ENCODE peak calls at places on chromosome 6, in four cellular contexts. R is GM12891, C is spleen, A is breast epithelium. D is an unnamed sample.

GRCh38 chr6:96809119-96809518 is 28.2 kb downstream of the GPR63 start:
- DNase-seq in R (no peak), C (no peak), A (no peak), D (no peak)

GRCh38 chr6:145457556-145457955 is 277.8 kb downstream of the EPM2A start:
- DNase-seq in R (no peak), C (no peak), A (no peak), D (no peak)

GRCh38 chr6:85240787-85241186 is 209.1 kb upstream of the NT5E start:
- DNase-seq in R (no peak), C (no peak), A (no peak), D (no peak)

GRCh38 chr6:52307900-52308372 is 23.4 kb upstream of the MCM3 start:
- DNase-seq in R (no peak), C (no peak), A (no peak), D (no peak)

GRCh38 chr6:151675746-151676459 is 131.6 kb upstream of the ESR1 start:
- DNase-seq in R (peak), C (peak), A (peak), D (peak)

GRCh38 chr6:142913511-142914047 is 31.4 kb downstream of the HIVEP2 start:
- DNase-seq in R (peak), C (peak), A (no peak), D (peak)

GRCh38 chr6:39804666-39805065 is 12.5 kb downstream of the DAAM2 start:
- DNase-seq in R (no peak), C (no peak), A (no peak), D (no peak)

GRCh38 chr6:87722831-87723726 is 21.0 kb upstream of the AKIRIN2 start:
- DNase-seq in R (no peak), C (peak), A (peak), D (no peak)

GRCh38 chr6:139754898-139755754 is 380.7 kb upstream of the CITED2 start:
- DNase-seq in R (no peak), C (no peak), A (no peak), D (no peak)

GRCh38 chr6:55496201-55496600 is 82.8 kb downstream of the HMGCLL1 start:
- DNase-seq in R (no peak), C (no peak), A (no peak), D (no peak)

GRCh38 chr6:162543221-162543620 is 184.3 kb downstream of the PRKN start:
- DNase-seq in R (no peak), C (no peak), A (no peak), D (no peak)

GRCh38 chr6:64012351-64013060 is 376.9 kb downstream of the PHF3 start:
- DNase-seq in R (no peak), C (no peak), A (no peak), D (no peak)

GRCh38 chr6:33695451-33695855 is 16.0 kb downstream of the UQCC2 start:
- DNase-seq in R (no peak), C (no peak), A (no peak), D (no peak)

GRCh38 chr6:162962093-162962492 is 234.3 kb downstream of the PACRG start:
- DNase-seq in R (no peak), C (no peak), A (no peak), D (no peak)

GRCh38 chr6:170449835-170450753 is 103.0 kb downstream of the PSMB1 start:
- DNase-seq in R (no peak), C (peak), A (no peak), D (no peak)

GRCh38 chr6:36120539-36120938 is 9.8 kb upstream of the MAPK13 start:
- DNase-seq in R (no peak), C (peak), A (no peak), D (no peak)

GRCh38 chr6:2765896-2766766 is 938 bp downstream of the WRNIP1 start:
- DNase-seq in R (peak), C (peak), A (no peak), D (peak)

GRCh38 chr6:21599074-21599639 is 5.6 kb downstream of the SOX4 start:
- DNase-seq in R (no peak), C (no peak), A (no peak), D (no peak)

GRCh38 chr6:8155259-8156012 is 53.1 kb upstream of the EEF1E1 start:
- DNase-seq in R (no peak), C (no peak), A (no peak), D (no peak)

GRCh38 chr6:12958052-12958706 is 241.6 kb downstream of the PHACTR1 start:
- DNase-seq in R (no peak), C (no peak), A (no peak), D (no peak)

GRCh38 chr6:21611485-21611884 is 17.9 kb downstream of the SOX4 start:
- DNase-seq in R (no peak), C (no peak), A (no peak), D (no peak)

GRCh38 chr6:56683882-56684281 is 41.2 kb upstream of the DST start:
- DNase-seq in R (no peak), C (no peak), A (no peak), D (no peak)

GRCh38 chr6:13953061-13953705 is 28.4 kb downstream of the RNF182 start:
- DNase-seq in R (no peak), C (no peak), A (no peak), D (no peak)

GRCh38 chr6:52545050-52545843 is 31.6 kb downstream of the TRAM2 start:
- DNase-seq in R (no peak), C (no peak), A (no peak), D (no peak)

GRCh38 chr6:905541-905940 is 212.6 kb upstream of the EXOC2 start:
- DNase-seq in R (no peak), C (no peak), A (no peak), D (no peak)

GRCh38 chr6:111644893-111645430 is 39.3 kb upstream of the TRAF3IP2 start:
- DNase-seq in R (no peak), C (no peak), A (no peak), D (no peak)

GRCh38 chr6:130933712-130934200 is 106.5 kb downstream of the SMLR1 start:
- DNase-seq in R (no peak), C (no peak), A (no peak), D (no peak)

GRCh38 chr6:28258877-28259777 is at the start of gene NKAPL:
- DNase-seq in R (no peak), C (peak), A (no peak), D (no peak)

GRCh38 chr6:79574636-79575035 is 37.4 kb upstream of the LCA5 start:
- DNase-seq in R (no peak), C (no peak), A (no peak), D (no peak)

GRCh38 chr6:139891471-139891870 is 517.0 kb upstream of the CITED2 start:
- DNase-seq in R (no peak), C (no peak), A (no peak), D (no peak)

GRCh38 chr6:138393871-138394783 is 9.9 kb upstream of the HEBP2 start:
- DNase-seq in R (no peak), C (no peak), A (no peak), D (no peak)

GRCh38 chr6:167351656-167352354 is 26.9 kb downstream of the TTLL2 start:
- DNase-seq in R (no peak), C (no peak), A (no peak), D (no peak)

GRCh38 chr6:108562503-108562993 is 1.8 kb downstream of the FOXO3 start:
- DNase-seq in R (no peak), C (peak), A (no peak), D (no peak)

GRCh38 chr6:162055365-162055764 is 672.2 kb downstream of the PRKN start:
- DNase-seq in R (no peak), C (no peak), A (no peak), D (no peak)

GRCh38 chr6:72856801-72857200 is 234.9 kb downstream of the KCNQ5 start:
- DNase-seq in R (no peak), C (no peak), A (no peak), D (no peak)

GRCh38 chr6:100490065-100490464 is 25.3 kb upstream of the SIM1 start:
- DNase-seq in R (no peak), C (no peak), A (no peak), D (no peak)

GRCh38 chr6:2940010-2940850 is 31.1 kb downstream of the SERPINB6 start:
- DNase-seq in R (peak), C (peak), A (no peak), D (peak)

GRCh38 chr6:17585766-17586502 is 14.2 kb upstream of the FAM8A1 start:
- DNase-seq in R (no peak), C (no peak), A (no peak), D (no peak)

GRCh38 chr6:21791066-21791465 is 197.5 kb downstream of the SOX4 start:
- DNase-seq in R (no peak), C (no peak), A (no peak), D (no peak)

GRCh38 chr6:11362481-11363018 is 130.1 kb upstream of the NEDD9 start:
- DNase-seq in R (no peak), C (no peak), A (no peak), D (no peak)

GRCh38 chr6:11357285-11357684 is 124.8 kb upstream of the NEDD9 start:
- DNase-seq in R (no peak), C (no peak), A (no peak), D (no peak)

GRCh38 chr6:11358904-11359840 is 126.7 kb upstream of the NEDD9 start:
- DNase-seq in R (no peak), C (no peak), A (no peak), D (no peak)

GRCh38 chr6:11354019-11354418 is 121.6 kb upstream of the NEDD9 start:
- DNase-seq in R (no peak), C (no peak), A (no peak), D (no peak)

GRCh38 chr6:11356404-11357155 is 124.1 kb upstream of the NEDD9 start:
- DNase-seq in R (no peak), C (no peak), A (no peak), D (no peak)
- TF ChIP-seq POLR2AphosphoS5 in R (no peak), C (no peak), A (no peak), D (no peak)

GRCh38 chr6:147223751-147224150 is 19.5 kb downstream of the STXBP5 start:
- DNase-seq in R (no peak), C (no peak), A (no peak), D (no peak)
- TF ChIP-seq POLR2AphosphoS5 in R (no peak), C (no peak), A (no peak), D (no peak)

GRCh38 chr6:43456737-43457126 is 1.4 kb upstream of the DLK2 start:
- DNase-seq in R (no peak), C (no peak), A (no peak), D (no peak)

GRCh38 chr6:43453831-43454230 is 1.5 kb downstream of the DLK2 start:
- DNase-seq in R (no peak), C (no peak), A (no peak), D (no peak)

GRCh38 chr6:43454290-43455033 is 886 bp downstream of the DLK2 start:
- DNase-seq in R (peak), C (peak), A (peak), D (peak)

GRCh38 chr6:43452896-43453295 is 2.5 kb downstream of the DLK2 start:
- DNase-seq in R (no peak), C (no peak), A (no peak), D (no peak)

GRCh38 chr6:43455034-43455747 is at the start of gene DLK2:
- DNase-seq in R (peak), C (peak), A (no peak), D (peak)
- TF ChIP-seq POLR2AphosphoS5 in R (no peak), C (no peak), A (no peak), D (no peak)

GRCh38 chr6:26016326-26017275 is 54.0 kb downstream of the TRIM38 start:
- DNase-seq in R (no peak), C (no peak), A (no peak), D (no peak)

GRCh38 chr6:26020291-26020982 is 57.8 kb downstream of the TRIM38 start:
- DNase-seq in R (no peak), C (peak), A (peak), D (no peak)

GRCh38 chr6:26019261-26019845 is 56.8 kb downstream of the TRIM38 start:
- DNase-seq in R (no peak), C (no peak), A (no peak), D (no peak)

GRCh38 chr6:26020983-26021349 is 58.4 kb downstream of the TRIM38 start:
- DNase-seq in R (no peak), C (peak), A (peak), D (no peak)

GRCh38 chr6:26017567-26017966 is 55.0 kb downstream of the TRIM38 start:
- DNase-seq in R (no peak), C (peak), A (peak), D (no peak)
- TF ChIP-seq POLR2AphosphoS5 in R (no peak), C (peak), A (no peak), D (no peak)

DNA sequence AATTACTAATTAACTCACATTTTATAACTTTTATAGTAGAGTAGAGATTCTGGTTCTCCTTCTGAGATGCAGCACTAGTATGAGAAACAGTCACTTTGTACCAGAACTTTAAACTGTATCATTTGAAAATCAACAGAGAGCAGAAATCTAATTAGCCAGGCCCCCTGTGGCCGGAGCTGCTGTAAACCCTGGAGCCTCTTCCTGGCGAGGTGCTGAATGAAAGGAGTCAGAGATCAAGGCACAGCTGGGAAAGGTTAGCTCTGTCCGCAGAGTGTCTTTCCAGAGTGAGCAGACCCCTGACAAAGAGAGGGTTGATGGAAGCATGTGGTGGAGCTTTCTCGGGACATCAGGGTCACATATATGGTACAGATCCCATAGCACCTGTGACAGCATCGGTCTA is 703.8 kb downstream of the RFPL4B start:
- DNase-seq in R (no peak), C (no peak), A (no peak), D (no peak)
- TF ChIP-seq POLR2AphosphoS5 in R (no peak), C (no peak), A (no peak), D (no peak)

DNA sequence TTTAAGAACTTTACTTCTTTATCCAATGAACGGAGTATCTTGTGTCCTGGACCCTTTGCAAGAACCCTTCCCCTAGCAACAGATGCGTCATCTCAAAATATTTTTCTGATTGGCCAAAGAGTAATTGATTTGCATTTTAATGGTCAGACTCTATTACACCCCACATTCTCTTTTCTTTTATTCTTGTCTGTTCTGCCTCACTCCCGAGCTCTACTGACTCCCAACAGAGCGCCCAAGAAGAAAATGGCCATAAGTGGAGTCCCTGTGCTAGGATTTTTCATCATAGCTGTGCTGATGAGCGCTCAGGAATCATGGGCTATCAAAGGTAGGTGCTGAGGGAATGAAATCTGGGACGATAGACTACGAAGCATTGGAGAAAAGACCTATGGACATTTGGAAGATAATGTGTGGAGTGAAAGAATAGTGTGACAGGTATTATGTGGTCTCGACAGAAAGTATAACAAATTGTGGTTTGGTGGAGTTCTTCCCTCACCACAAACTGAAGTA is at the start of gene HLA-DRA:
- DNase-seq in R (no peak), C (no peak), A (no peak), D (no peak)
- TF ChIP-seq POLR2AphosphoS5 in R (peak), C (peak), A (no peak), D (peak)

GRCh38 chr6:41737591-41738130 is 2.3 kb upstream of the TFEB start:
- DNase-seq in R (no peak), C (peak), A (no peak), D (no peak)
- TF ChIP-seq POLR2AphosphoS5 in R (no peak), C (no peak), A (no peak), D (no peak)

GRCh38 chr6:90479603-90479926 is 107.3 kb downstream of the MAP3K7 start:
- DNase-seq in R (no peak), C (no peak), A (no peak), D (no peak)

GRCh38 chr6:90483116-90483839 is 103.6 kb downstream of the MAP3K7 start:
- DNase-seq in R (no peak), C (no peak), A (no peak), D (no peak)

GRCh38 chr6:90477366-90477765 is 109.5 kb downstream of the MAP3K7 start:
- DNase-seq in R (no peak), C (no peak), A (no peak), D (no peak)

GRCh38 chr6:90478278-90478677 is 108.6 kb downstream of the MAP3K7 start:
- DNase-seq in R (no peak), C (no peak), A (no peak), D (no peak)

DNA sequence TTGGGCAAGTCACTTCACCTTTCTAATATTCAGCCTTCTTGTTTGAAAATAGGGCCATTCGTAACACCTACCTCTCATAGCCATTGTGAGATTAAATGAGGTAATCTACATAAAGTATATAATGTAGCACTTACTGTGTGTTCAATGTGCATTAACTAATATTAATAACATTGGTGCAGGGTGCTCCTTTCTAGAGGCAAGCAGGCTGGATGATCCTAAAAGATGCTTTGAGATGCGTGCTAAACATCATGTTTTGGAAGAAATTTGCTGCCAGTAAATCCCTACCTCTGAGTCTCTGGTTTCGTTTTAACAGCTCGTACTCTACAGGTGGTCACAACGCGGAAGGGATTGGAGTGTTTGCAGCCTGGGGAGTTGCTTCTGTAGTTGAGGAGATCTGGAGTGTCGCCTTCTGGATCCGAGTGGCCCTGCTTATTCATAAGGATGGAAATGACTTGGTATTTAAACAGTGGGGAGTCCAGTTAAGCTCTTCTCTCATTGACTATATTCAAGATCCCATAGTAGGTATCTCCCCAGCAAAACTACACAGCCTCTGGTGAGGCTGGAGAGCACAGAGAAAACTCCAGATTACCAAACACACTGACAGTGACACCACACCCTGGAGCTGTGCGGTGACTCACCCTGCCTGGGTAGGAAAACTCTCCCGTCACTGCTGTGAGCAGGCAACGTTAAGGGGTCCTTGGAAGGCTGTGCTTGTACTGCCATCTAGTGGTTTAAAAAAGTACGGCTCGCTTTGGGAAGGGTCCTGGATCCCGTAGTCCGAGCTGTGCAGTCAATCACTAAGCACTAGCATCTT is 107.9 kb downstream of the MAP3K7 start:
- DNase-seq in R (no peak), C (peak), A (peak), D (no peak)
- TF ChIP-seq POLR2AphosphoS5 in R (no peak), C (no peak), A (peak), D (no peak)